ENCODE peak calls at places on chromosomes 3 and 15, in five cellular contexts. J, Q, E, I and H are unnamed samples.

GRCh38 chr3:59611649-59612431 is 562.0 kb upstream of the CFAP20DC start:
- DNase-seq in J (no peak), Q (no peak), E (no peak), I (no peak), H (no peak)

GRCh38 chr3:191301017-191301416 is 28.2 kb upstream of the CCDC50 start:
- DNase-seq in J (no peak), Q (no peak), E (no peak), I (no peak), H (no peak)

GRCh38 chr3:13096356-13096755 is 23.1 kb upstream of the IQSEC1 start:
- DNase-seq in J (no peak), Q (no peak), E (no peak), I (no peak), H (no peak)

GRCh38 chr3:150397220-150397619 is 10.9 kb upstream of the TSC22D2 start:
- DNase-seq in J (no peak), Q (no peak), E (no peak), I (no peak), H (no peak)

GRCh38 chr3:119323401-119324107 is 29.4 kb downstream of the ARHGAP31 start:
- DNase-seq in J (peak; percentile 15), Q (no peak), E (no peak), I (no peak), H (no peak)

GRCh38 chr3:189389346-189389745 is 217.6 kb downstream of the TPRG1 start:
- DNase-seq in J (no peak), Q (no peak), E (no peak), I (no peak), H (no peak)

GRCh38 chr15:99708563-99708962 is 24.7 kb downstream of the LYSMD4 start:
- DNase-seq in J (no peak), Q (peak; percentile 95), E (no peak), I (peak; percentile 77), H (peak; percentile 77)

GRCh38 chr3:58507356-58508062 is 15.6 kb downstream of the KCTD6 start:
- DNase-seq in J (no peak), Q (no peak), E (no peak), I (no peak), H (no peak)

GRCh38 chr15:42832577-42832976 is 88.0 kb downstream of the TTBK2 start:
- DNase-seq in J (no peak), Q (peak; percentile 84), E (no peak), I (peak; percentile 72), H (no peak)

GRCh38 chr3:194139085-194139976 is 3.4 kb downstream of the HES1 start:
- DNase-seq in J (no peak), Q (peak; percentile 87), E (peak; percentile 89), I (peak; percentile 37), H (no peak)

GRCh38 chr15:79673416-79674123 is 223.2 kb downstream of the MTHFS start:
- DNase-seq in J (no peak), Q (peak; percentile 40), E (no peak), I (peak; percentile 64), H (no peak)